ENCODE peak calls at places on chromosomes 5 and 9, in eight cellular contexts. J, Y, K, B, O, L, U and M are unnamed samples.

GRCh38 chr5:91864902-91865420 is 481.8 kb upstream of the ARRDC3 start:
- DNase-seq in J (no peak), Y (no peak), K (no peak), B (no peak), O (no peak), L (no peak), U (no peak), M (no peak)

GRCh38 chr5:139394123-139394653 is 716 bp downstream of the PROB1 start:
- DNase-seq in J (no peak), Y (peak), K (no peak), B (no peak), O (no peak), L (peak), U (peak), M (no peak)

GRCh38 chr5:88671408-88671807 is 211.6 kb downstream of the MEF2C start:
- DNase-seq in J (no peak), Y (no peak), K (no peak), B (no peak), O (no peak), L (no peak), U (no peak), M (no peak)

GRCh38 chr5:79025054-79025465 is 40.0 kb upstream of the ARSB start:
- DNase-seq in J (peak), Y (no peak), K (no peak), B (peak), O (no peak), L (peak), U (peak), M (no peak)

GRCh38 chr9:34370970-34371880 is 5.5 kb downstream of the MYORG start:
- DNase-seq in J (no peak), Y (no peak), K (no peak), B (no peak), O (no peak), L (no peak), U (no peak), M (no peak)

GRCh38 chr5:122077451-122078115 is 476 bp downstream of the LOX start:
- DNase-seq in J (peak), Y (peak), K (no peak), B (peak), O (no peak), L (peak), U (peak), M (no peak)

GRCh38 chr9:109307380-109308240 is 13.2 kb downstream of the EPB41L4B start:
- DNase-seq in J (no peak), Y (no peak), K (no peak), B (peak), O (no peak), L (no peak), U (no peak), M (no peak)

GRCh38 chr5:64295100-64295499 is 129.5 kb downstream of the RNF180 start:
- DNase-seq in J (no peak), Y (no peak), K (no peak), B (no peak), O (no peak), L (no peak), U (no peak), M (no peak)

GRCh38 chr9:126057036-126057435 is 269.6 kb upstream of the MVB12B start:
- DNase-seq in J (no peak), Y (no peak), K (no peak), B (no peak), O (no peak), L (no peak), U (no peak), M (no peak)

GRCh38 chr5:36300927-36301540 is 668 bp downstream of the RANBP3L start:
- DNase-seq in J (no peak), Y (no peak), K (no peak), B (peak), O (no peak), L (no peak), U (no peak), M (no peak)

GRCh38 chr5:168364738-168365550 is 73.5 kb downstream of the WWC1 start:
- DNase-seq in J (peak), Y (no peak), K (no peak), B (peak), O (no peak), L (no peak), U (no peak), M (peak)

GRCh38 chr5:66769030-66769733 is 173.0 kb downstream of the MAST4 start:
- DNase-seq in J (no peak), Y (no peak), K (no peak), B (no peak), O (no peak), L (no peak), U (no peak), M (no peak)

GRCh38 chr9:124869986-124870560 is 8.1 kb downstream of the ARPC5L start:
- DNase-seq in J (peak), Y (peak), K (peak), B (peak), O (no peak), L (peak), U (no peak), M (no peak)

GRCh38 chr5:179568731-179569130 is 18.4 kb downstream of the RUFY1 start:
- DNase-seq in J (no peak), Y (peak), K (no peak), B (no peak), O (no peak), L (no peak), U (no peak), M (no peak)

GRCh38 chr5:5939724-5940370 is 438.5 kb downstream of the MED10 start:
- DNase-seq in J (no peak), Y (no peak), K (no peak), B (no peak), O (no peak), L (no peak), U (no peak), M (no peak)

GRCh38 chr9:104961238-104961637 is 33.3 kb upstream of the ABCA1 start:
- DNase-seq in J (peak), Y (no peak), K (no peak), B (no peak), O (no peak), L (no peak), U (no peak), M (no peak)

GRCh38 chr5:56128166-56128565 is 105.0 kb downstream of the ANKRD55 start:
- DNase-seq in J (no peak), Y (no peak), K (no peak), B (peak), O (no peak), L (no peak), U (no peak), M (no peak)

GRCh38 chr9:76883341-76883740 is 22.6 kb downstream of the PRUNE2 start:
- DNase-seq in J (no peak), Y (no peak), K (no peak), B (no peak), O (no peak), L (no peak), U (no peak), M (no peak)

GRCh38 chr5:170737591-170737990 is 45.9 kb upstream of the GABRP start:
- DNase-seq in J (no peak), Y (no peak), K (no peak), B (no peak), O (no peak), L (no peak), U (no peak), M (no peak)

GRCh38 chr5:113162770-113163169 is 186.2 kb downstream of the DCP2 start:
- DNase-seq in J (peak), Y (no peak), K (no peak), B (no peak), O (peak), L (no peak), U (no peak), M (no peak)

GRCh38 chr9:36862206-36863145 is 171.6 kb downstream of the PAX5 start:
- DNase-seq in J (peak), Y (peak), K (no peak), B (peak), O (no peak), L (no peak), U (no peak), M (no peak)

GRCh38 chr9:122227576-122227903 is 1.2 kb downstream of the LHX6 start:
- DNase-seq in J (no peak), Y (no peak), K (no peak), B (no peak), O (no peak), L (no peak), U (no peak), M (no peak)
- H3K4me3 ChIP-seq in J (no peak), Y (no peak), K (no peak), B (peak), O (no peak), L (peak), U (peak), M (no peak)

GRCh38 chr5:1801061-1801953 is at the start of gene NDUFS6:
- DNase-seq in J (peak), Y (peak), K (peak), B (peak), O (no peak), L (peak), U (peak), M (no peak)

GRCh38 chr5:1801954-1802295 is 718 bp downstream of the NDUFS6 start:
- DNase-seq in J (no peak), Y (peak), K (no peak), B (no peak), O (no peak), L (no peak), U (no peak), M (no peak)

GRCh38 chr5:1799602-1800469 is at the start of gene MRPL36:
- DNase-seq in J (peak), Y (peak), K (peak), B (peak), O (peak), L (peak), U (peak), M (peak)

GRCh38 chr5:1799110-1799601 is 481 bp downstream of the MRPL36 start:
- DNase-seq in J (peak), Y (no peak), K (no peak), B (no peak), O (no peak), L (peak), U (no peak), M (no peak)

GRCh38 chr5:1800470-1801060 is 642 bp upstream of the NDUFS6 start:
- DNase-seq in J (no peak), Y (no peak), K (peak), B (no peak), O (no peak), L (no peak), U (no peak), M (no peak)
- H3K4me3 ChIP-seq in J (peak), Y (peak), K (peak), B (peak), O (peak), L (peak), U (peak), M (peak)

GRCh38 chr9:89792189-89793123 is 187.6 kb downstream of the GADD45G start:
- DNase-seq in J (no peak), Y (no peak), K (no peak), B (no peak), O (no peak), L (no peak), U (no peak), M (no peak)
- H3K4me3 ChIP-seq in J (no peak), Y (no peak), K (no peak), B (no peak), O (no peak), L (no peak), U (no peak), M (no peak)

GRCh38 chr5:82151622-82152021 is 126.5 kb downstream of the RPS23 start:
- DNase-seq in J (peak), Y (no peak), K (no peak), B (no peak), O (no peak), L (no peak), U (no peak), M (no peak)

GRCh38 chr5:82147860-82148573 is 130.1 kb downstream of the RPS23 start:
- DNase-seq in J (peak), Y (no peak), K (no peak), B (no peak), O (no peak), L (no peak), U (no peak), M (peak)

GRCh38 chr5:82150562-82150961 is 127.6 kb downstream of the RPS23 start:
- DNase-seq in J (no peak), Y (no peak), K (no peak), B (no peak), O (no peak), L (no peak), U (no peak), M (no peak)

GRCh38 chr5:82151217-82151616 is 126.9 kb downstream of the RPS23 start:
- DNase-seq in J (no peak), Y (no peak), K (no peak), B (no peak), O (no peak), L (no peak), U (no peak), M (no peak)

DNA sequence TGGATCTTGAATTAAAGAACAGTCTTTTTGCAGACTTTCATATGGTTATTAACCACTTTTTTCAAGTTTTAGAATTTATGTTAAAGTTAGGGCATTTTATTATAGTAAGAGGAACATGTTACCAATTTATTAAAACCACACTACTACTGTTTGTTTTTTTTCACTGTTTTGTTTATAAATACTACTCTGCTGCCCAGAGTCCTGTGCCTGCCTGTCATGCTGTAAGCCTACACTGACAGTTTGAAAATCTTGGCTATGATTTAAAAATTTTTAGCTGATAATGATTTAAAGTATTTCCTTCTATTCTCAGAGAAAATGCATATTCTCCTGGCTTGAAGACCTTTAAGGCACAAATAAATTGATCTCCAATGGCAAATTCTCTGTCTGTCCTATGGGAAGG is 128.7 kb downstream of the RPS23 start:
- DNase-seq in J (no peak), Y (no peak), K (no peak), B (no peak), O (no peak), L (no peak), U (no peak), M (no peak)
- H3K4me3 ChIP-seq in J (no peak), Y (no peak), K (no peak), B (no peak), O (no peak), L (no peak), U (no peak), M (no peak)

GRCh38 chr5:145938699-145939531 is 2.5 kb downstream of the SH3RF2 start:
- DNase-seq in J (peak), Y (no peak), K (no peak), B (no peak), O (no peak), L (no peak), U (no peak), M (no peak)

GRCh38 chr5:145939532-145940065 is 3.2 kb downstream of the SH3RF2 start:
- DNase-seq in J (no peak), Y (no peak), K (no peak), B (no peak), O (no peak), L (no peak), U (no peak), M (no peak)

GRCh38 chr5:145934276-145934675 is 2.1 kb upstream of the SH3RF2 start:
- DNase-seq in J (no peak), Y (no peak), K (no peak), B (no peak), O (no peak), L (no peak), U (no peak), M (no peak)

GRCh38 chr5:145936401-145937131 is at the start of gene SH3RF2:
- DNase-seq in J (peak), Y (no peak), K (no peak), B (peak), O (peak), L (peak), U (peak), M (no peak)

DNA sequence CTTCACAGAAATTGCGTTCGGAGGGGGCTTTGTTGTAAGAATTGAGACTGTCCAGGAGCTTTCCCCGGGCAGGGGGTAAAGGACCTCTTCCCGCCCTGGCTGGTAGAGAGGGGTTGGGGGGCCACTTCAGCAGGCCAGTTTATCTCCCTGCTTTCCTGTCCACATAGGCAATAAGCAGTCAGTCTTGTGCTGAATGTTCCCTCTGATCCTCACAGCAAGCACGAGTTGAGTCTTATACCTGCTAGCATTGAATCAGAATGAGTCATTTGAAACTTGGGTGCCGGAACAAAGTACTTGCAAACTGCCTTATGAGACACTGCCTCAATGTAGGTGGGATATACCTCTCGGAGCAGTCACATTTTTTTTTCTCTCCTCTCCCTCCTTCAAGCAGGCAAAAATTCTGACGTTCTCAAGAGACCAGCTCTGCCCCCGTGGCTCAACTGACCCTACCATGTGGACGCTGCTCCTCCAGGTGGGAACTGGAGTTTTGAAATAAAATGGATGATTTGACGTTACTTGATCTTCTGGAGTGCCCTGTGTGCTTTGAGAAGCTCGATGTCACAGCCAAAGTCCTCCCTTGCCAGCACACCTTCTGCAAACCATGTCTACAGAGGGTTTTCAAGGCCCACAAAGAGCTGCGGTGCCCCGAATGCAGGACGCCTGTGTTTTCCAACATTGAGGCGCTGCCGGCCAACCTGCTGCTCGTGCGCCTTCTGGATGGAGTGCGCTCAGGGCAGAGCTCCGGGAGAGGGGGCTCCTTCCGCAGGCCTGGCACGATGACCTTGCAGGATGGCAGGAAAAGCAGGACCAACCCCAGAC is 1.3 kb downstream of the SH3RF2 start:
- DNase-seq in J (peak), Y (no peak), K (no peak), B (peak), O (peak), L (no peak), U (no peak), M (no peak)
- H3K4me3 ChIP-seq in J (peak), Y (no peak), K (no peak), B (peak), O (peak), L (peak), U (peak), M (no peak)

GRCh38 chr9:10613413-10613812 is 611 bp upstream of the PTPRD start:
- DNase-seq in J (no peak), Y (no peak), K (no peak), B (no peak), O (no peak), L (no peak), U (no peak), M (no peak)
- H3K4me3 ChIP-seq in J (peak), Y (peak), K (no peak), B (peak), O (peak), L (peak), U (peak), M (no peak)

GRCh38 chr9:19232830-19233194 is 2.3 kb downstream of the DENND4C start:
- DNase-seq in J (peak), Y (no peak), K (no peak), B (no peak), O (no peak), L (no peak), U (no peak), M (peak)
- H3K4me3 ChIP-seq in J (peak), Y (no peak), K (peak), B (peak), O (peak), L (peak), U (peak), M (no peak)

GRCh38 chr9:2248768-2249167 is 233.6 kb downstream of the SMARCA2 start:
- DNase-seq in J (no peak), Y (no peak), K (no peak), B (no peak), O (no peak), L (no peak), U (no peak), M (no peak)
- H3K4me3 ChIP-seq in J (no peak), Y (no peak), K (no peak), B (no peak), O (no peak), L (no peak), U (no peak), M (no peak)